ENCODE peak calls at places on chromosome 4, in four cellular contexts. V is psoas muscle, G is left ventricle myocardium inferior, A is keratinocyte. I is an unnamed sample.

GRCh38 chr4:128386761-128387599 is 99.4 kb upstream of the PGRMC2 start:
- DNase-seq in V (peak; percentile 93), G (peak; percentile 88), A (no peak), I (no peak)

GRCh38 chr4:56880572-56880971 is 27.1 kb upstream of the REST start:
- DNase-seq in V (no peak), G (no peak), A (no peak), I (no peak)

GRCh38 chr4:127632420-127633403 is at the start of gene INTU:
- DNase-seq in V (peak; percentile 92), G (peak; percentile 92), A (peak; percentile 65), I (peak; percentile 71)

GRCh38 chr4:76706581-76706980 is 191.4 kb downstream of the SOWAHB start:
- DNase-seq in V (no peak), G (no peak), A (no peak), I (no peak)

GRCh38 chr4:186472948-186473347 is 82.4 kb downstream of the MTNR1A start:
- DNase-seq in V (no peak), G (no peak), A (no peak), I (no peak)

GRCh38 chr4:95508421-95508820 is 40.4 kb downstream of the UNC5C start:
- DNase-seq in V (no peak), G (no peak), A (no peak), I (no peak)

GRCh38 chr4:139669335-139669734 is 3.7 kb downstream of the MGST2 start:
- DNase-seq in V (no peak), G (no peak), A (no peak), I (no peak)

GRCh38 chr4:119832731-119833233 is 204.2 kb upstream of the PDE5A start:
- DNase-seq in V (no peak), G (no peak), A (no peak), I (no peak)

GRCh38 chr4:182288534-182288933 is 45.3 kb downstream of the TENM3 start:
- DNase-seq in V (no peak), G (no peak), A (no peak), I (no peak)

GRCh38 chr4:41718907-41719306 is 29.6 kb downstream of the PHOX2B start:
- DNase-seq in V (no peak), G (no peak), A (peak; percentile 33), I (no peak)

GRCh38 chr4:40579983-40580382 is 49.7 kb downstream of the RBM47 start:
- DNase-seq in V (no peak), G (no peak), A (peak; percentile 33), I (no peak)

GRCh38 chr4:150256841-150257273 is 178.6 kb downstream of the DCLK2 start:
- DNase-seq in V (no peak), G (no peak), A (peak; percentile 76), I (no peak)

GRCh38 chr4:2820216-2820982 is 23.2 kb upstream of the ADD1 start:
- DNase-seq in V (peak; percentile 9), G (peak; percentile 11), A (no peak), I (no peak)

GRCh38 chr4:22515145-22515887 is 550 bp downstream of the ADGRA3 start:
- DNase-seq in V (peak; percentile 65), G (peak; percentile 61), A (no peak), I (no peak)

GRCh38 chr4:186560647-186561046 is 5.3 kb upstream of the MTNR1A start:
- DNase-seq in V (no peak), G (no peak), A (no peak), I (no peak)

GRCh38 chr4:2797188-2797544 is 4.3 kb downstream of the SH3BP2 start:
- DNase-seq in V (no peak), G (no peak), A (no peak), I (no peak)

GRCh38 chr4:94428884-94429283 is 22.9 kb upstream of the PDLIM5 start:
- DNase-seq in V (no peak), G (no peak), A (no peak), I (no peak)

GRCh38 chr4:10032625-10033024 is 11.3 kb upstream of the SLC2A9 start:
- DNase-seq in V (no peak), G (no peak), A (no peak), I (no peak)

GRCh38 chr4:73375328-73375741 is 28.8 kb upstream of the ALB start:
- DNase-seq in V (no peak), G (no peak), A (no peak), I (no peak)

GRCh38 chr4:142126890-142127497 is 490.6 kb downstream of the IL15 start:
- DNase-seq in V (no peak), G (no peak), A (peak; percentile 25), I (peak; percentile 35)

GRCh38 chr4:158295053-158295452 is 84.8 kb downstream of the TMEM144 start:
- DNase-seq in V (no peak), G (no peak), A (no peak), I (no peak)

GRCh38 chr4:159682996-159683395 is 580.1 kb downstream of the RAPGEF2 start:
- DNase-seq in V (no peak), G (no peak), A (no peak), I (no peak)

GRCh38 chr4:182126567-182126966 is 116.6 kb upstream of the TENM3 start:
- DNase-seq in V (no peak), G (no peak), A (peak; percentile 81), I (no peak)

GRCh38 chr4:113358784-113359183 is 309.3 kb downstream of the ANK2 start:
- DNase-seq in V (no peak), G (no peak), A (no peak), I (no peak)

GRCh38 chr4:60590116-60590515 is 610.0 kb upstream of the ADGRL3 start:
- DNase-seq in V (no peak), G (no peak), A (no peak), I (no peak)

GRCh38 chr4:162837241-162837640 is 329.4 kb downstream of the NAF1 start:
- DNase-seq in V (no peak), G (no peak), A (no peak), I (no peak)

GRCh38 chr4:158297866-158298265 is 87.6 kb downstream of the TMEM144 start:
- DNase-seq in V (no peak), G (no peak), A (no peak), I (no peak)

GRCh38 chr4:124053872-124054538 is 657.4 kb downstream of the SPRY1 start:
- DNase-seq in V (no peak), G (no peak), A (no peak), I (no peak)

GRCh38 chr4:14184265-14184664 is 556.7 kb upstream of the BOD1L1 start:
- DNase-seq in V (no peak), G (peak; percentile 33), A (no peak), I (no peak)
- H3K9me3 ChIP-seq in V (no peaks in the 10 kb centered on the region), G (no peaks in the 10 kb centered on the region), A (no peaks in the 10 kb centered on the region), I (no peaks in the 10 kb centered on the region)

DNA sequence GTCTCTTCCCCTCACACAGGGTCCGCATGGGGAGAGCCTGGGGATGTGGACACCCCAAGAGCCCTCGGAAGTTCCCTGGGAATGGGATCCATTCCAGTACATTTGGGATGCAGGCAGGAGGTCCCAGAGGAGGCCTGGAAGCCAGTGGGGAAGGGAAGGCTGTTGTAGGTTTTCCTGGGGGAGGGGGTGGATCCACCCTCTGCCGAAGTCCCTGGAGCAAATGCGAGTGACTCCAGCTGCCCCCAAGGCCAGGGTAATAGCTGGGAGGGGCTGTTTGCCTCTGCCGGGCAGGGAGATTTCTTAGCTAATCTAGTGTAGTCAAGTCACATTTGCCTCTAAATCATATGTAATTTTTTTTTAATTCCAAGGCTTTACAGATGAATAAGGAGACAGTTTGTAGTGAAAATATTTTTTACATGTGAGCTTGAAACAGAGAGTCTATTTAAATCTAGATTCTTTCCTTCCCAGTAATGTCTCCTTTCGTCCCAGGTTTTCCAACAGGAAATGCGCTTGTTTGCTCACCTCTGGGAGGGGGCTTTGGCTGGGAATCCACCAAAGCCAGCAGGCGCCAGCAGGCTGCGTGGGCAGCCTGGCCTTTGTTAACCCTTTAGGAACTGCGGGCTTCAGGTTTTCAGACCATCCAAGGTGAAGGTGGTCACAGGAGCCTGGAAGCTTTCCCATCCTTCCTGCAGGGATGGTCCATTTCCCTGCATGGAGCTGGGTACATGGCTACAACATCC is 26.8 kb downstream of the SH3TC1 start:
- DNase-seq in V (no peak), G (no peak), A (no peak), I (no peak)
- H3K4me1 ChIP-seq in V (peaks cover 13% of the 10 kb centered on the region), G (peaks cover 21% of the 10 kb centered on the region), A (peaks cover 13% of the 10 kb centered on the region), I (peaks cover 9% of the 10 kb centered on the region)

DNA sequence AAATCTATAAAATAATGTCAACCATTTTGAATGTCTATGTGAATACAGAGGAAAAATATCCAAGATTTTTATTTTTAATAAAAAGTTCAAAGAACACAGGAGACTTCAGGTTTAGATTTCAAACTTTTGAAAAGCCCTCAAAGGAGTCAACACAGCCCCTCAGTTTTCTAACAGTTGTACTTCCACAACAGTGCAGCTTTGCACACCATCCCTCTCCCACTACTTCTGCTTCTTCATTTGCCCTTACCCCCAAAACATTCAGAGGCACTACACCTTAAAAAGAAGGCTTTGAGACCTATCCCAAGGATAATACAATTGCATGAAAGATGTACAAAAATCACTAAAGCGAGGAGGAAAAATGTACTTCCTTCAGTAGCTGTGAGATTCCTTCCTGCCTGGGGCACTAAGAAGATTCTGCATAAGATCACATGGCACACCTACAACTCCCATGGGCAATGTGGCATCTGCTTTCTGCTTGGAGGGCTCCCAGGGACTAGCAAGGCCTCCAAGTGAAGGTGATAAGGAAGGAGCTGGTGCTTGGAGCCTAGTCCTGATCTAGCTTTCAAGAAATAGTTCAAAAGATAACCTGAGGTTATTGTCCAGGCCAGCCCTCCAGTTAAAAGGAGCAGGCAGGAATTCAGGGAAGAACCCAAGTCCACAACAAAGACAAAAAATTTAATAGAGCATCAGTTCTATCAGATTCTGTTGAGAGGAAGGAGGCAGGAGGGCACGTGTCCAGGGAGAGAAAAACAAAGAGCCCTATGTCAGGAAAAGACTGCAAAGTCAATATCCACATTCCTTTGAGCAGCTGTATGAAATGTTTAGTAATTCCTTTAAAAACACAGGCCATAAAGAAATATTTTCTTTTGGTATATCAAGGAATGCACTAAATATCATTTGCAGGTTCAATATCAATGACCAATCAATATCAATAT is 19.1 kb downstream of the ARAP2 start:
- DNase-seq in V (no peak), G (no peak), A (no peak), I (no peak)
- H3K27ac ChIP-seq in V (no peak overlapping the region), G (no peak overlapping the region), A (no peak overlapping the region), I (no peak overlapping the region)

GRCh38 chr4:138588501-138588900 is 346.4 kb upstream of the SLC7A11 start:
- DNase-seq in V (no peak), G (no peak), A (no peak), I (no peak)
- H3K9me3 ChIP-seq in V (no peaks in the 10 kb centered on the region), G (no peaks in the 10 kb centered on the region), A (no peaks in the 10 kb centered on the region), I (no peaks in the 10 kb centered on the region)

DNA sequence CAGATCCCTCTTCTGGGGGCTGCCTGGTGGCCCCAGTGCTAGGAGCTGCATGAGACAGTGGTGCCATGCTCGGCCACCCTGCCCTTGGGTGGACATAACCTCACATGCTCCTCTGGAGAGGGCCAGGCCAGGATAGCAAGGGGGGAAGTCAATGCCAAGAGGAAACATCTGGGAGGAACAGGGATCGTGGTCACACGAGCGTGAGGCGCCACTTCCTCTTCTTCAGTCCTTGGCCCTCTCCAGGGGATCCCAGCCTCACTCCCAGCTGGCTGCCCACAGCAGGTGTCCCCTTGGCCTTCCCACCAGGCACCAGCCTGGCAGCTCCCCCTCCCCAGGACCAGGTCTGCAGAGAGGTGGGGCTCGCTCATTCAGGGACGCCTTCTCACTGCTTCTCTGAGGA is 28.6 kb downstream of the TBC1D14 start:
- DNase-seq in V (no peak), G (peak; percentile 54), A (no peak), I (no peak)
- H3K4me1 ChIP-seq in V (peaks cover 10% of the 10 kb centered on the region), G (peaks cover 38% of the 10 kb centered on the region), A (peaks cover 22% of the 10 kb centered on the region), I (peaks cover 2% of the 10 kb centered on the region)

GRCh38 chr4:153257966-153258365 is 53.7 kb downstream of the TRIM2 start:
- DNase-seq in V (no peak), G (no peak), A (no peak), I (no peak)

GRCh38 chr4:153258750-153259149 is 54.5 kb downstream of the TRIM2 start:
- DNase-seq in V (no peak), G (no peak), A (no peak), I (no peak)

GRCh38 chr4:153255233-153255632 is 51.0 kb downstream of the TRIM2 start:
- DNase-seq in V (no peak), G (no peak), A (no peak), I (no peak)

GRCh38 chr4:153259679-153260078 is 55.4 kb downstream of the TRIM2 start:
- DNase-seq in V (no peak), G (no peak), A (no peak), I (no peak)

GRCh38 chr4:153257151-153257620 is 52.9 kb downstream of the TRIM2 start:
- DNase-seq in V (peak; percentile 27), G (no peak), A (no peak), I (no peak)
- H3K27ac ChIP-seq in V (no peak overlapping the region), G (no peak overlapping the region), A (no peak overlapping the region), I (no peak overlapping the region)